ENCODE peak calls at places on chromosomes 7 and 10, in eight cellular contexts. P, V, I, C, J, K, X and U are unnamed samples.

GRCh38 chr10:63331586-63331985 is 134.2 kb downstream of the JMJD1C start:
- DNase-seq in P (no peak), V (no peak), I (peak), C (no peak), J (peak), K (no peak), X (no peak), U (no peak)

GRCh38 chr10:50367732-50368131 is 116.4 kb upstream of the ASAH2 start:
- DNase-seq in P (peak), V (peak), I (peak), C (peak), J (peak), K (peak), X (peak), U (peak)

GRCh38 chr10:94010886-94011285 is 17.2 kb downstream of the PLCE1 start:
- DNase-seq in P (no peak), V (no peak), I (peak), C (no peak), J (no peak), K (no peak), X (peak), U (no peak)

GRCh38 chr7:3544202-3544601 is 243.2 kb downstream of the SDK1 start:
- DNase-seq in P (no peak), V (no peak), I (no peak), C (no peak), J (no peak), K (peak), X (no peak), U (no peak)

GRCh38 chr7:38153515-38153914 is 24.5 kb upstream of the STARD3NL start:
- DNase-seq in P (no peak), V (no peak), I (no peak), C (no peak), J (no peak), K (no peak), X (no peak), U (no peak)

GRCh38 chr10:53153831-53154230 is 381.2 kb upstream of the MBL2 start:
- DNase-seq in P (no peak), V (no peak), I (no peak), C (no peak), J (no peak), K (no peak), X (peak), U (no peak)

GRCh38 chr7:4670791-4671190 is 11.3 kb upstream of the FOXK1 start:
- DNase-seq in P (no peak), V (no peak), I (no peak), C (no peak), J (no peak), K (no peak), X (no peak), U (peak)

GRCh38 chr7:7136423-7136822 is 45.9 kb upstream of the C1GALT1 start:
- DNase-seq in P (no peak), V (no peak), I (peak), C (no peak), J (peak), K (no peak), X (no peak), U (no peak)

GRCh38 chr7:28984631-28985030 is 26.5 kb upstream of the TRIL start:
- DNase-seq in P (peak), V (no peak), I (peak), C (peak), J (peak), K (peak), X (peak), U (no peak)

GRCh38 chr7:24665564-24666294 is 91.5 kb downstream of the GSDME start:
- DNase-seq in P (peak), V (peak), I (peak), C (peak), J (peak), K (peak), X (peak), U (peak)

GRCh38 chr7:11492307-11492706 is 339.7 kb downstream of the THSD7A start:
- DNase-seq in P (no peak), V (no peak), I (peak), C (no peak), J (peak), K (no peak), X (peak), U (no peak)

GRCh38 chr10:117299435-117299834 is 58.5 kb downstream of the SLC18A2 start:
- DNase-seq in P (no peak), V (no peak), I (no peak), C (no peak), J (no peak), K (no peak), X (no peak), U (no peak)

DNA sequence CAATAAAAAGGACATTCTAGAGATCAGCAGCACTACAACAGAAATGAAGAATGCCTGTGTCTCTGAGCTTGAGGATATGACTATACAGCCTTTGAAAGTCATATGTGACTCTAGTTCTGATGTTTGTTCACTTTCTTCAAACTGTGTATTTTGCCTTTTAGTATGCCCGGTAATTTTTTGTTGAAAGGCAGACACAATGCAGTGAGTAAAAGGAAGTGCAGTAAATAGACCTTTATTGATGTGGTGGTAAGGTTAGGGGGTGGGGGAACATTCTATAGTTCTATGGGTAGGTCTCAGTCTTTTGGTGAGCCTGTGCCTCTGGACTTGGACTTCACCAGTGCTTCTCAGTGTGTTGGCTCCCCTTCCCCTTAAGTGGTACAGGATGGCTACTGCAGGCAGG is 143.5 kb upstream of the CDC14C start:
- DNase-seq in P (no peak), V (no peak), I (no peak), C (no peak), J (no peak), K (no peak), X (no peak), U (no peak)
- H3K4me2 ChIP-seq in P (no peak), V (no peak), I (no peak), C (no peak), J (no peak), K (no peak), X (no peak), U (no peak)

GRCh38 chr10:17426263-17426600 is 28.2 kb downstream of the ST8SIA6 start:
- DNase-seq in P (no peak), V (no peak), I (no peak), C (no peak), J (no peak), K (no peak), X (no peak), U (no peak)
- H2AFZ ChIP-seq in P (no peak), V (no peak), I (no peak), C (no peak), J (no peak), K (no peak), X (no peak), U (no peak)

GRCh38 chr10:2784766-2785165 is 282.6 kb upstream of the PFKP start:
- DNase-seq in P (no peak), V (no peak), I (no peak), C (no peak), J (no peak), K (no peak), X (no peak), U (no peak)

GRCh38 chr10:2791774-2792443 is 275.4 kb upstream of the PFKP start:
- DNase-seq in P (no peak), V (no peak), I (no peak), C (no peak), J (no peak), K (no peak), X (no peak), U (no peak)

GRCh38 chr10:2790437-2790836 is 276.9 kb upstream of the PFKP start:
- DNase-seq in P (no peak), V (no peak), I (no peak), C (no peak), J (no peak), K (no peak), X (no peak), U (no peak)
- H3K4me2 ChIP-seq in P (no peak), V (no peak), I (no peak), C (no peak), J (no peak), K (no peak), X (no peak), U (no peak)

GRCh38 chr7:130274983-130275649 is 8.5 kb downstream of the CPA2 start:
- DNase-seq in P (no peak), V (no peak), I (no peak), C (no peak), J (no peak), K (peak), X (no peak), U (no peak)
- H2AFZ ChIP-seq in P (no peak), V (no peak), I (no peak), C (no peak), J (no peak), K (peak), X (no peak), U (no peak)

GRCh38 chr7:158699341-158699740 is 5.3 kb downstream of the NCAPG2 start:
- DNase-seq in P (no peak), V (no peak), I (no peak), C (no peak), J (no peak), K (no peak), X (no peak), U (no peak)

GRCh38 chr7:158702944-158703343 is 1.7 kb downstream of the NCAPG2 start:
- DNase-seq in P (no peak), V (no peak), I (no peak), C (no peak), J (no peak), K (no peak), X (no peak), U (no peak)

GRCh38 chr7:158700008-158700407 is 4.6 kb downstream of the NCAPG2 start:
- DNase-seq in P (no peak), V (no peak), I (no peak), C (no peak), J (no peak), K (no peak), X (no peak), U (no peak)

GRCh38 chr7:158704524-158705233 is at the start of gene NCAPG2:
- DNase-seq in P (peak), V (peak), I (peak), C (peak), J (peak), K (peak), X (peak), U (peak)

DNA sequence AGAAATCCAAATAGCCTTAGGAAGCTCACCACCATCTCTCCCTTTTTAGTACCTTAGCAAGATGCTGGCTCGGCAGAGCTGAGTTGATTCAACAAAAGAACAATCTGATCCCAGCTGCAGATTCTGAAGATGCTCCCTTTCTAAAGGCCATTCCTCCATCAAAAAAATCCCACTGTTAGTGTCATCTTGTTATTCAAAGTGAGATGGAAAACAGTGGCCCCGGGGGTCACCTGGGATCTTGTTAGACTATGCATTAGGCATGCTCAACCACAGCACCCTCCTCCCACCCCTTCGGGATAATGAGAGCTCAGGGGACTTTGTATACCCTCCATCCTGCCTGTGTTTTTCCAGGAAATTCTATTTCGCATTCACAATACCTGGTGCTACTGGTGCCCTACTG is 2.4 kb downstream of the NCAPG2 start:
- DNase-seq in P (no peak), V (no peak), I (no peak), C (no peak), J (no peak), K (no peak), X (no peak), U (no peak)
- H3K4me2 ChIP-seq in P (no peak), V (peak), I (no peak), C (no peak), J (no peak), K (peak), X (peak), U (peak)